ENCODE peak calls at places on chromosome 3, in ten cellular contexts. J, B, O, H, T, R, E, K, Y and C are unnamed samples.

GRCh38 chr3:124563376-124563775 is 166.9 kb upstream of the UMPS start:
- DNase-seq in J (no peak), O (no peak), B (peak), T (no peak), Y (peak), K (no peak), E (no peak), H (no peak), R (no peak), C (no peak)

GRCh38 chr3:128875556-128876120 is 3.8 kb upstream of the ACAD9 start:
- DNase-seq in K (peak), E (peak), B (no peak), H (peak), O (peak), T (peak), Y (peak), J (no peak), R (peak), C (peak)

GRCh38 chr3:52053307-52054304 is 2.8 kb downstream of the DUSP7 start:
- DNase-seq in B (peak), J (peak), H (no peak), Y (peak), O (peak), T (no peak), K (no peak), E (no peak), R (no peak), C (no peak)

GRCh38 chr3:64924961-64925360 is 237.2 kb upstream of the ADAMTS9 start:
- DNase-seq in Y (no peak), K (no peak), H (no peak), B (no peak), R (no peak), E (no peak), J (no peak), O (no peak), T (no peak), C (no peak)

GRCh38 chr3:195425849-195426248 is 17.0 kb downstream of the ACAP2 start:
- DNase-seq in R (no peak), K (no peak), B (no peak), J (no peak), T (no peak), O (no peak), Y (no peak), H (no peak), E (no peak), C (no peak)

GRCh38 chr3:9736831-9737230 is 5.3 kb downstream of the BRPF1 start:
- DNase-seq in H (no peak), Y (no peak), O (no peak), E (no peak), B (peak), T (no peak), K (no peak), J (no peak), R (no peak), C (no peak)

GRCh38 chr3:122184591-122184929 is 1.1 kb downstream of the CASR start:
- DNase-seq in Y (no peak), B (no peak), R (no peak), H (no peak), O (no peak), E (no peak), J (no peak), T (no peak), K (no peak), C (no peak)

GRCh38 chr3:77620009-77620408 is 580.1 kb downstream of the ROBO2 start:
- DNase-seq in K (no peak), T (no peak), E (no peak), H (peak), B (peak), J (no peak), O (no peak), R (no peak), Y (no peak), C (no peak)

GRCh38 chr3:177752841-177753240 is 555.6 kb upstream of the TBL1XR1 start:
- DNase-seq in B (no peak), O (no peak), R (no peak), T (no peak), E (no peak), Y (no peak), K (no peak), H (no peak), J (no peak), C (no peak)

GRCh38 chr3:179819379-179819778 is 166.5 kb downstream of the USP13 start:
- DNase-seq in B (no peak), J (no peak), O (no peak), H (no peak), T (no peak), K (no peak), E (peak), R (no peak), Y (no peak), C (no peak)

GRCh38 chr3:160565442-160566403 is at the start of gene KPNA4:
- DNase-seq in H (peak), E (peak), O (peak), J (peak), Y (peak), B (peak), K (peak), R (peak), T (peak), C (peak)

GRCh38 chr3:133376805-133377204 is 23.1 kb upstream of the BFSP2 start:
- DNase-seq in H (no peak), T (no peak), J (no peak), O (no peak), B (no peak), Y (no peak), R (no peak), E (no peak), K (no peak), C (no peak)

GRCh38 chr3:52221563-52222318 is 3.7 kb downstream of the TLR9 start:
- DNase-seq in Y (no peak), J (no peak), O (no peak), T (no peak), E (peak), H (no peak), B (no peak), K (no peak), R (peak), C (no peak)

GRCh38 chr3:180420016-180420415 is 181.9 kb upstream of the TTC14 start:
- DNase-seq in T (no peak), O (no peak), E (no peak), R (no peak), H (no peak), J (no peak), B (peak), K (no peak), Y (no peak), C (no peak)

GRCh38 chr3:106176734-106177133 is 307.9 kb upstream of the CBLB start:
- DNase-seq in H (peak), J (no peak), O (peak), R (peak), K (peak), T (no peak), Y (peak), E (no peak), B (peak), C (peak)

GRCh38 chr3:10551821-10552630 is 46.6 kb upstream of the ATP2B2 start:
- DNase-seq in R (peak), Y (peak), E (peak), B (peak), K (peak), T (no peak), H (peak), O (peak), J (peak), C (peak)

GRCh38 chr3:196517919-196518318 is 2.8 kb upstream of the SMCO1 start:
- DNase-seq in K (no peak), R (no peak), E (no peak), Y (peak), J (no peak), H (no peak), B (no peak), T (peak), O (no peak), C (no peak)

GRCh38 chr3:88219138-88219792 is 69.5 kb downstream of the C3orf38 start:
- DNase-seq in T (peak), Y (peak), B (peak), R (no peak), H (peak), O (no peak), K (no peak), E (peak), J (no peak), C (peak)

GRCh38 chr3:150275946-150276345 is 132.2 kb upstream of the TSC22D2 start:
- DNase-seq in R (no peak), T (no peak), O (no peak), B (peak), H (peak), J (no peak), K (no peak), E (no peak), Y (no peak), C (no peak)

GRCh38 chr3:99651561-99651960 is 13.2 kb downstream of the COL8A1 start:
- DNase-seq in O (no peak), B (peak), Y (peak), H (peak), T (no peak), J (no peak), E (peak), R (no peak), K (no peak), C (no peak)

GRCh38 chr3:188111002-188111584 is 42.9 kb upstream of the LPP start:
- DNase-seq in J (no peak), O (no peak), R (no peak), H (peak), T (no peak), E (no peak), B (no peak), K (no peak), Y (no peak), C (no peak)